ENCODE peak calls at places on chromosome 11, in six cellular contexts. B is fibroblast of lung; D is cardiac muscle cell; G is NCI-H1105 treated with DMSO at 0.1 percent for 48 hours; Q is HTR-8/SVneo; H is stimulated activated CD4-positive, alpha-beta T cell treated with anti-CD3 and anti-CD28 coated beads, Interleukin-1b, Interleukin-23, amount 100 ng/mL, for 24 hours. A is an unnamed sample.
A peak's percentile ranks its signal among the peaks of the same experiment; 100 is the strongest.

GRCh38 chr11:111449696-111450479 is 62.3 kb downstream of the BTG4 start:
- DNase-seq in B (no peak), D (no peak), G (no peak), Q (no peak), H (no peak), A (no peak)

GRCh38 chr11:122731500-122731913 is 76.0 kb downstream of the UBASH3B start:
- DNase-seq in B (peak; percentile 89), D (no peak), G (no peak), Q (no peak), H (no peak), A (peak; percentile 84)

GRCh38 chr11:115984228-115984627 is 480.0 kb upstream of the CADM1 start:
- DNase-seq in B (no peak), D (no peak), G (no peak), Q (no peak), H (no peak), A (no peak)

GRCh38 chr11:126317681-126318641 is 14.1 kb downstream of the DCPS start:
- DNase-seq in B (peak; percentile 91), D (no peak), G (no peak), Q (no peak), H (no peak), A (peak; percentile 66)

GRCh38 chr11:115616941-115617340 is 112.7 kb upstream of the CADM1 start:
- DNase-seq in B (peak; percentile 95), D (no peak), G (no peak), Q (no peak), H (no peak), A (peak; percentile 36)

GRCh38 chr11:131373326-131373725 is 2.9 kb downstream of the NTM start:
- DNase-seq in B (no peak), D (no peak), G (no peak), Q (no peak), H (no peak), A (no peak)

GRCh38 chr11:118530683-118531596 is at the start of gene TMEM25:
- DNase-seq in B (peak; percentile 66), D (peak; percentile 82), G (peak; percentile 86), Q (peak; percentile 81), H (peak; percentile 75), A (no peak)

GRCh38 chr11:111846063-111846462 is 25.3 kb downstream of the ALG9 start:
- DNase-seq in B (peak; percentile 81), D (no peak), G (no peak), Q (peak; percentile 43), H (no peak), A (no peak)

GRCh38 chr11:59197990-59198389 is 14.7 kb downstream of the MPEG1 start:
- DNase-seq in B (peak; percentile 22), D (peak; percentile 13), G (peak; percentile 72), Q (no peak), H (no peak), A (peak; percentile 82)

GRCh38 chr11:44611088-44611487 is 45.6 kb downstream of the CD82 start:
- DNase-seq in B (no peak), D (no peak), G (no peak), Q (no peak), H (no peak), A (no peak)

GRCh38 chr11:26649884-26650283 is 72.0 kb downstream of the SLC5A12 start:
- DNase-seq in B (peak; percentile 55), D (peak; percentile 71), G (peak; percentile 70), Q (peak; percentile 31), H (peak; percentile 2), A (peak; percentile 22)

GRCh38 chr11:86438685-86439084 is 64.0 kb downstream of the CCDC81 start:
- DNase-seq in B (peak; percentile 74), D (no peak), G (no peak), Q (peak; percentile 42), H (no peak), A (peak; percentile 51)

GRCh38 chr11:100719362-100719761 is 32.3 kb downstream of the ARHGAP42 start:
- DNase-seq in B (peak; percentile 54), D (peak; percentile 26), G (peak; percentile 24), Q (no peak), H (no peak), A (no peak)